ENCODE peak calls at places on chromosomes 12 and 14, in four cellular contexts. V is brain microvascular endothelial cell, K is EL, G is activated gamma-delta T cell. I is an unnamed sample.

GRCh38 chr12:125518074-125518473 is 452.8 kb downstream of the AACS start:
- DNase-seq in V (no peak), K (no peak), G (no peak), I (peak)

GRCh38 chr12:20557076-20557475 is 138.1 kb upstream of the SLCO1C1 start:
- DNase-seq in V (no peak), K (no peak), G (no peak), I (no peak)

GRCh38 chr12:121719926-121720414 is 7.4 kb downstream of the TMEM120B start:
- DNase-seq in V (peak), K (peak), G (no peak), I (peak)

GRCh38 chr14:68137704-68138619 is 318.4 kb downstream of the RAD51B start:
- DNase-seq in V (peak), K (peak), G (no peak), I (peak)

GRCh38 chr12:121227294-121227693 is 17.4 kb downstream of the P2RX4 start:
- DNase-seq in V (no peak), K (no peak), G (no peak), I (peak)

GRCh38 chr14:91399868-91400640 is 17.6 kb downstream of the CCDC88C start:
- DNase-seq in V (no peak), K (no peak), G (no peak), I (no peak)

GRCh38 chr12:82880442-82880901 is 193.8 kb downstream of the TMTC2 start:
- DNase-seq in V (no peak), K (no peak), G (no peak), I (no peak)

GRCh38 chr14:102798926-102799325 is 21.7 kb downstream of the TRAF3 start:
- DNase-seq in V (no peak), K (no peak), G (no peak), I (no peak)

GRCh38 chr12:116066381-116067230 is 210.9 kb downstream of the MED13L start:
- DNase-seq in V (peak), K (peak), G (no peak), I (no peak)

GRCh38 chr12:68807576-68808387 is at the start of gene MDM2:
- DNase-seq in V (peak), K (peak), G (peak), I (peak)

GRCh38 chr12:45008211-45008610 is 42.7 kb downstream of the DBX2 start:
- DNase-seq in V (no peak), K (no peak), G (no peak), I (no peak)

GRCh38 chr12:1922985-1923384 is 4.5 kb upstream of the CACNA2D4 start:
- DNase-seq in V (no peak), K (no peak), G (no peak), I (peak)

GRCh38 chr12:68932123-68932700 is 759 bp downstream of the CPM start:
- DNase-seq in V (no peak), K (no peak), G (no peak), I (no peak)

GRCh38 chr12:50568338-50569155 is 63.8 kb downstream of the DIP2B start:
- DNase-seq in V (no peak), K (no peak), G (no peak), I (no peak)

GRCh38 chr14:68278568-68279436 is 459.2 kb downstream of the RAD51B start:
- DNase-seq in V (peak), K (peak), G (no peak), I (peak)

GRCh38 chr14:23518716-23519115 is 32.8 kb downstream of the ZFHX2 start:
- DNase-seq in V (no peak), K (no peak), G (no peak), I (no peak)

GRCh38 chr14:23640524-23641141 is 4.5 kb downstream of the DHRS2 start:
- DNase-seq in V (peak), K (peak), G (no peak), I (peak)

GRCh38 chr12:113917393-113917792 is 48.7 kb downstream of the RBM19 start:
- DNase-seq in V (no peak), K (no peak), G (no peak), I (no peak)

GRCh38 chr12:96422192-96422591 is 22.0 kb upstream of the CDK17 start:
- DNase-seq in V (peak), K (peak), G (no peak), I (no peak)

GRCh38 chr14:105026789-105027563 is 6.1 kb upstream of the CDCA4 start:
- DNase-seq in V (peak), K (peak), G (no peak), I (no peak)

I was measured in islet precursor cell.